ENCODE peak calls at places on chromosomes 5 and 9, in seven cellular contexts. One of them, this sample, is unnamed.

GRCh38 chr9:27310582-27310981 is 13.6 kb upstream of the EQTN start:
- DNase-seq in NCI-H774: no peak
- DNase-seq in CD4-positive, CD25-positive, alpha-beta regulatory T cell: no peak
- DNase-seq in SHP77: no peak
- DNase-seq in stimulated activated naive CD8-positive, alpha-beta T cell treated with anti-CD3 and anti-CD28 coated beads, Interleukin-15, Interleukin-2, amounts not matched to agents 100 U/mL and 50 U/mL, for 24 hours: no peak
- DNase-seq in foreskin keratinocyte: no peak
- DNase-seq in RPMI7951: no peak
- DNase-seq in this sample: no peak

GRCh38 chr9:103574056-103574455 is 520.1 kb upstream of the SMC2 start:
- DNase-seq in RPMI7951: no peak
- DNase-seq in foreskin keratinocyte: peak
- DNase-seq in stimulated activated naive CD8-positive, alpha-beta T cell treated with anti-CD3 and anti-CD28 coated beads, Interleukin-15, Interleukin-2, amounts not matched to agents 100 U/mL and 50 U/mL, for 24 hours: no peak
- DNase-seq in NCI-H774: no peak
- DNase-seq in CD4-positive, CD25-positive, alpha-beta regulatory T cell: no peak
- DNase-seq in SHP77: no peak
- DNase-seq in this sample: no peak

GRCh38 chr9:18208166-18209059 is 265.5 kb upstream of the ADAMTSL1 start:
- DNase-seq in CD4-positive, CD25-positive, alpha-beta regulatory T cell: no peak
- DNase-seq in stimulated activated naive CD8-positive, alpha-beta T cell treated with anti-CD3 and anti-CD28 coated beads, Interleukin-15, Interleukin-2, amounts not matched to agents 100 U/mL and 50 U/mL, for 24 hours: no peak
- DNase-seq in NCI-H774: no peak
- DNase-seq in RPMI7951: peak
- DNase-seq in foreskin keratinocyte: peak
- DNase-seq in SHP77: no peak
- DNase-seq in this sample: no peak

GRCh38 chr5:53151713-53152458 is 42.3 kb upstream of the MOCS2 start:
- DNase-seq in stimulated activated naive CD8-positive, alpha-beta T cell treated with anti-CD3 and anti-CD28 coated beads, Interleukin-15, Interleukin-2, amounts not matched to agents 100 U/mL and 50 U/mL, for 24 hours: no peak
- DNase-seq in NCI-H774: no peak
- DNase-seq in CD4-positive, CD25-positive, alpha-beta regulatory T cell: no peak
- DNase-seq in foreskin keratinocyte: no peak
- DNase-seq in RPMI7951: peak
- DNase-seq in SHP77: no peak
- DNase-seq in this sample: no peak

GRCh38 chr9:2116073-2116472 is 100.9 kb downstream of the SMARCA2 start:
- DNase-seq in NCI-H774: no peak
- DNase-seq in RPMI7951: peak
- DNase-seq in SHP77: no peak
- DNase-seq in foreskin keratinocyte: no peak
- DNase-seq in CD4-positive, CD25-positive, alpha-beta regulatory T cell: no peak
- DNase-seq in stimulated activated naive CD8-positive, alpha-beta T cell treated with anti-CD3 and anti-CD28 coated beads, Interleukin-15, Interleukin-2, amounts not matched to agents 100 U/mL and 50 U/mL, for 24 hours: peak
- DNase-seq in this sample: no peak

GRCh38 chr5:149314571-149315111 is 30.7 kb upstream of the GRPEL2 start:
- DNase-seq in SHP77: no peak
- DNase-seq in stimulated activated naive CD8-positive, alpha-beta T cell treated with anti-CD3 and anti-CD28 coated beads, Interleukin-15, Interleukin-2, amounts not matched to agents 100 U/mL and 50 U/mL, for 24 hours: no peak
- DNase-seq in foreskin keratinocyte: no peak
- DNase-seq in CD4-positive, CD25-positive, alpha-beta regulatory T cell: no peak
- DNase-seq in RPMI7951: no peak
- DNase-seq in NCI-H774: no peak
- DNase-seq in this sample: no peak

GRCh38 chr9:96163712-96164111 is 138.3 kb downstream of the HSD17B3 start:
- DNase-seq in NCI-H774: no peak
- DNase-seq in SHP77: no peak
- DNase-seq in RPMI7951: no peak
- DNase-seq in CD4-positive, CD25-positive, alpha-beta regulatory T cell: no peak
- DNase-seq in stimulated activated naive CD8-positive, alpha-beta T cell treated with anti-CD3 and anti-CD28 coated beads, Interleukin-15, Interleukin-2, amounts not matched to agents 100 U/mL and 50 U/mL, for 24 hours: no peak
- DNase-seq in foreskin keratinocyte: no peak
- DNase-seq in this sample: no peak

GRCh38 chr5:173155912-173156311 is 11.6 kb downstream of the BNIP1 start:
- DNase-seq in CD4-positive, CD25-positive, alpha-beta regulatory T cell: no peak
- DNase-seq in RPMI7951: no peak
- DNase-seq in foreskin keratinocyte: no peak
- DNase-seq in NCI-H774: no peak
- DNase-seq in SHP77: no peak
- DNase-seq in stimulated activated naive CD8-positive, alpha-beta T cell treated with anti-CD3 and anti-CD28 coated beads, Interleukin-15, Interleukin-2, amounts not matched to agents 100 U/mL and 50 U/mL, for 24 hours: no peak
- DNase-seq in this sample: no peak

GRCh38 chr5:113748403-113748802 is 234.9 kb downstream of the YTHDC2 start:
- DNase-seq in RPMI7951: no peak
- DNase-seq in CD4-positive, CD25-positive, alpha-beta regulatory T cell: no peak
- DNase-seq in stimulated activated naive CD8-positive, alpha-beta T cell treated with anti-CD3 and anti-CD28 coated beads, Interleukin-15, Interleukin-2, amounts not matched to agents 100 U/mL and 50 U/mL, for 24 hours: no peak
- DNase-seq in SHP77: no peak
- DNase-seq in foreskin keratinocyte: peak
- DNase-seq in NCI-H774: no peak
- DNase-seq in this sample: no peak

GRCh38 chr5:174563899-174564298 is 160.5 kb upstream of the MSX2 start:
- DNase-seq in RPMI7951: peak
- DNase-seq in SHP77: no peak
- DNase-seq in CD4-positive, CD25-positive, alpha-beta regulatory T cell: no peak
- DNase-seq in stimulated activated naive CD8-positive, alpha-beta T cell treated with anti-CD3 and anti-CD28 coated beads, Interleukin-15, Interleukin-2, amounts not matched to agents 100 U/mL and 50 U/mL, for 24 hours: no peak
- DNase-seq in NCI-H774: no peak
- DNase-seq in foreskin keratinocyte: no peak
- DNase-seq in this sample: no peak

GRCh38 chr5:34674226-34674625 is 18.1 kb downstream of the RAI14 start:
- DNase-seq in CD4-positive, CD25-positive, alpha-beta regulatory T cell: no peak
- DNase-seq in SHP77: no peak
- DNase-seq in NCI-H774: no peak
- DNase-seq in RPMI7951: no peak
- DNase-seq in foreskin keratinocyte: peak
- DNase-seq in stimulated activated naive CD8-positive, alpha-beta T cell treated with anti-CD3 and anti-CD28 coated beads, Interleukin-15, Interleukin-2, amounts not matched to agents 100 U/mL and 50 U/mL, for 24 hours: no peak
- DNase-seq in this sample: no peak

This sample was measured in NCI-H2029.